ENCODE peak calls at places on chromosomes 7 and 10, in ten cellular contexts. K is ureter; N is NCI-H69; W is A549; J is WTC11; E is NCI-H2171 treated with DMSO at 0.1 percent for 48 hours; I is left ventricle myocardium inferior; T is germinal center; M is AG04449; P is stimulated activated CD4-positive, alpha-beta T cell treated with anti-CD3 and anti-CD28 coated beads, Interleukin-4, amount 100 ng/mL, for 48 hours. Z is an unnamed sample.

GRCh38 chr10:104336829-104337526 is 1.3 kb downstream of the ITPRIP start:
- DNase-seq in K (peak; percentile 41), N (peak; percentile 28), W (no peak), J (no peak), E (no peak), I (no peak), T (no peak), M (no peak), P (no peak), Z (no peak)

GRCh38 chr7:20786421-20786778 is 286 bp downstream of the SP8 start:
- DNase-seq in K (no peak), N (peak; percentile 95), W (no peak), J (no peak), E (no peak), I (no peak), T (no peak), M (no peak), P (no peak), Z (no peak)

GRCh38 chr7:117011419-117012260 is 58.3 kb downstream of the ST7 start:
- DNase-seq in K (no peak), N (no peak), W (no peak), J (no peak), E (no peak), I (no peak), T (peak; percentile 8), M (no peak), P (no peak), Z (no peak)

GRCh38 chr10:84008878-84009277 is 130.4 kb upstream of the GHITM start:
- DNase-seq in K (no peak), N (peak; percentile 56), W (peak; percentile 20), J (peak; percentile 77), E (no peak), I (no peak), T (peak; percentile 39), M (no peak), P (peak; percentile 34), Z (no peak)

GRCh38 chr7:79822620-79823240 is 311.9 kb upstream of the GNAI1 start:
- DNase-seq in K (no peak), N (no peak), W (no peak), J (no peak), E (peak; percentile 92), I (no peak), T (no peak), M (no peak), P (no peak), Z (no peak)

GRCh38 chr7:16598015-16598414 is 47.5 kb downstream of the ANKMY2 start:
- DNase-seq in K (no peak), N (no peak), W (no peak), J (no peak), E (no peak), I (no peak), T (no peak), M (no peak), P (no peak), Z (no peak)

GRCh38 chr7:4042402-4042801 is 639.7 kb upstream of the FOXK1 start:
- DNase-seq in K (no peak), N (peak; percentile 97), W (no peak), J (peak; percentile 22), E (peak; percentile 90), I (no peak), T (no peak), M (no peak), P (no peak), Z (no peak)

GRCh38 chr7:102916426-102916825 is 3.6 kb downstream of the LRRC17 start:
- DNase-seq in K (no peak), N (no peak), W (no peak), J (no peak), E (no peak), I (no peak), T (no peak), M (no peak), P (no peak), Z (no peak)

GRCh38 chr7:24052572-24053223 is 231.3 kb upstream of the NPY start:
- DNase-seq in K (no peak), N (peak; percentile 83), W (no peak), J (no peak), E (no peak), I (no peak), T (no peak), M (peak; percentile 65), P (no peak), Z (peak; percentile 59)

GRCh38 chr10:29723704-29724103 is 88.9 kb upstream of the SVIL start:
- DNase-seq in K (no peak), N (no peak), W (no peak), J (no peak), E (no peak), I (no peak), T (no peak), M (no peak), P (no peak), Z (no peak)

GRCh38 chr10:124394583-124394982 is 24.1 kb downstream of the OAT start:
- DNase-seq in K (no peak), N (no peak), W (no peak), J (no peak), E (no peak), I (no peak), T (no peak), M (no peak), P (no peak), Z (no peak)

GRCh38 chr7:22329816-22330524 is 27.0 kb downstream of the RAPGEF5 start:
- DNase-seq in K (no peak), N (peak; percentile 78), W (no peak), J (no peak), E (no peak), I (no peak), T (no peak), M (no peak), P (no peak), Z (no peak)

GRCh38 chr10:77350711-77351119 is 286.9 kb downstream of the KCNMA1 start:
- DNase-seq in K (no peak), N (peak; percentile 30), W (peak; percentile 94), J (no peak), E (no peak), I (no peak), T (no peak), M (peak; percentile 96), P (peak; percentile 5), Z (peak; percentile 97)

GRCh38 chr10:23088609-23089008 is 6.8 kb upstream of the MSRB2 start:
- DNase-seq in K (no peak), N (peak; percentile 1), W (no peak), J (no peak), E (peak; percentile 1), I (no peak), T (no peak), M (no peak), P (no peak), Z (no peak)

GRCh38 chr7:127619681-127620405 is 1.9 kb upstream of the PAX4 start:
- DNase-seq in K (no peak), N (peak; percentile 100), W (peak; percentile 41), J (peak; percentile 66), E (no peak), I (no peak), T (no peak), M (no peak), P (no peak), Z (no peak)

GRCh38 chr7:119397156-119397555 is 875.8 kb upstream of the KCND2 start:
- DNase-seq in K (no peak), N (no peak), W (no peak), J (no peak), E (no peak), I (no peak), T (no peak), M (no peak), P (no peak), Z (no peak)

GRCh38 chr10:91220194-91220953 is at the start of gene PCGF5:
- DNase-seq in K (peak; percentile 93), N (peak; percentile 90), W (peak; percentile 88), J (peak; percentile 89), E (peak; percentile 68), I (peak; percentile 93), T (peak; percentile 95), M (peak; percentile 3), P (peak; percentile 88), Z (peak; percentile 5)

GRCh38 chr7:148264933-148265557 is 325.5 kb upstream of the C7orf33 start:
- DNase-seq in K (no peak), N (peak; percentile 73), W (peak; percentile 57), J (peak; percentile 29), E (peak; percentile 79), I (no peak), T (peak; percentile 33), M (no peak), P (no peak), Z (no peak)

GRCh38 chr10:3775671-3776551 is 9.1 kb downstream of the KLF6 start:
- DNase-seq in K (no peak), N (peak; percentile 23), W (peak; percentile 47), J (peak; percentile 63), E (no peak), I (no peak), T (no peak), M (no peak), P (no peak), Z (no peak)

GRCh38 chr10:78541528-78542470 is 508.1 kb downstream of the RPS24 start:
- DNase-seq in K (no peak), N (no peak), W (no peak), J (no peak), E (no peak), I (no peak), T (no peak), M (no peak), P (no peak), Z (no peak)

GRCh38 chr7:113100091-113100723 is 13.6 kb upstream of the GPR85 start:
- DNase-seq in K (peak; percentile 53), N (peak; percentile 62), W (no peak), J (no peak), E (peak; percentile 14), I (peak; percentile 23), T (no peak), M (no peak), P (no peak), Z (no peak)